ENCODE peak calls at places on chromosomes 5 and 9, in four cellular contexts. H is psoas muscle, D is adrenal gland, A is hepatocyte. P is an unnamed sample.

GRCh38 chr5:157259699-157260098 is 6.2 kb upstream of the CYFIP2 start:
- DNase-seq in H (no peak), A (no peak), D (no peak), P (no peak)

GRCh38 chr5:127840809-127841208 is 137.6 kb downstream of the CCDC192 start:
- DNase-seq in A (no peak), H (no peak), D (no peak), P (no peak)

GRCh38 chr5:163623524-163623923 is 118.1 kb downstream of the MAT2B start:
- DNase-seq in H (no peak), A (no peak), D (no peak), P (no peak)

GRCh38 chr5:55982957-55983381 is 11.8 kb downstream of the IL6ST start:
- DNase-seq in A (peak), D (no peak), H (no peak), P (no peak)

GRCh38 chr5:179872356-179873160 is 13.9 kb upstream of the MRNIP start:
- DNase-seq in H (no peak), A (no peak), D (no peak), P (no peak)

GRCh38 chr5:145835839-145836222 is 689 bp upstream of the PRELID2 start:
- DNase-seq in H (no peak), A (no peak), D (no peak), P (no peak)

GRCh38 chr5:158170534-158170933 is 311.6 kb upstream of the CLINT1 start:
- DNase-seq in A (no peak), D (no peak), H (no peak), P (no peak)

GRCh38 chr9:86352440-86353106 is 1.6 kb downstream of the TUT7 start:
- DNase-seq in D (no peak), A (no peak), H (no peak), P (no peak)

GRCh38 chr9:136108648-136109266 is 9.9 kb downstream of the TMEM250 start:
- DNase-seq in A (no peak), D (no peak), H (no peak), P (no peak)

GRCh38 chr5:108421713-108422112 is 39.8 kb upstream of the FBXL17 start:
- DNase-seq in H (no peak), D (no peak), A (no peak), P (no peak)

GRCh38 chr9:19409406-19410194 is 791 bp downstream of the ACER2 start:
- DNase-seq in H (peak), D (peak), A (peak), P (peak)

GRCh38 chr5:90111354-90112070 is 298.0 kb downstream of the CETN3 start:
- DNase-seq in A (no peak), H (no peak), D (no peak), P (no peak)

GRCh38 chr9:130483281-130483949 is 38.7 kb downstream of the ASS1 start:
- DNase-seq in H (no peak), D (no peak), A (no peak), P (no peak)

GRCh38 chr5:141272906-141273305 is 27.7 kb downstream of the PCDHB15 start:
- DNase-seq in D (no peak), A (no peak), H (no peak), P (no peak)

GRCh38 chr5:61768692-61769281 is 436.7 kb downstream of the ZSWIM6 start:
- DNase-seq in H (no peak), A (peak), D (no peak), P (peak)

GRCh38 chr9:114608525-114608796 is 2.6 kb upstream of the TMEM268 start:
- DNase-seq in A (no peak), D (no peak), H (no peak), P (no peak)

GRCh38 chr9:15999422-16000339 is 446.8 kb downstream of the CCDC171 start:
- DNase-seq in D (no peak), A (peak), H (no peak), P (no peak)

GRCh38 chr9:128724744-128725211 is 851 bp upstream of the ZDHHC12 start:
- DNase-seq in D (peak), H (peak), A (peak), P (peak)

GRCh38 chr9:26684029-26684428 is 208.6 kb downstream of the CAAP1 start:
- DNase-seq in H (no peak), A (no peak), D (no peak), P (no peak)

GRCh38 chr9:16625831-16626230 is 244.6 kb downstream of the BNC2 start:
- DNase-seq in A (no peak), D (no peak), H (no peak), P (no peak)

GRCh38 chr9:123401879-123402513 is 46.0 kb downstream of the CRB2 start:
- DNase-seq in H (no peak), D (no peak), A (peak), P (peak)

GRCh38 chr5:61878471-61878870 is 427.5 kb upstream of the KIF2A start:
- DNase-seq in H (no peak), D (no peak), A (no peak), P (no peak)

GRCh38 chr5:150600951-150601773 is 39.3 kb upstream of the SYNPO start:
- DNase-seq in H (no peak), A (no peak), D (no peak), P (no peak)

GRCh38 chr9:135960328-135961276 is 571 bp downstream of the UBAC1 start:
- DNase-seq in D (peak), H (no peak), A (peak), P (no peak)

GRCh38 chr9:113421726-113422125 is 11.2 kb downstream of the C9orf43 start:
- DNase-seq in D (no peak), A (no peak), H (no peak), P (no peak)
- TF ChIP-seq CTCF in D (no peak), A (no peak), H (no peak), P (no peak)

GRCh38 chr9:98913044-98913443 is 30.7 kb upstream of the COL15A1 start:
- DNase-seq in H (no peak), D (no peak), A (no peak), P (no peak)
- TF ChIP-seq CTCF in H (no peak), D (no peak), A (no peak), P (no peak)

GRCh38 chr5:76144892-76145291 is 61.7 kb downstream of the SV2C start:
- DNase-seq in D (no peak), H (no peak), A (no peak), P (no peak)

GRCh38 chr5:76143884-76144283 is 60.7 kb downstream of the SV2C start:
- DNase-seq in A (no peak), H (no peak), D (no peak), P (no peak)

GRCh38 chr5:76145945-76146344 is 62.8 kb downstream of the SV2C start:
- DNase-seq in A (peak), H (no peak), D (no peak), P (no peak)
- TF ChIP-seq CTCF in A (peak), H (no peak), D (no peak), P (peak)

GRCh38 chr9:92807757-92808725 is 43.4 kb upstream of the BICD2 start:
- DNase-seq in A (no peak), D (no peak), H (no peak), P (peak)

GRCh38 chr9:92804727-92805126 is 40.1 kb upstream of the BICD2 start:
- DNase-seq in H (no peak), D (no peak), A (no peak), P (no peak)

GRCh38 chr9:92807031-92807756 is 42.6 kb upstream of the BICD2 start:
- DNase-seq in H (no peak), A (no peak), D (no peak), P (no peak)

GRCh38 chr9:92808726-92809451 is 44.3 kb upstream of the BICD2 start:
- DNase-seq in A (peak), H (peak), D (peak), P (peak)
- TF ChIP-seq CTCF in A (peak), H (peak), D (peak), P (no peak)